ENCODE peak calls at places on chromosomes 3 and 15, in six cellular contexts. Q is SK-N-SH, P is HepG2, F is K562, K is HCT116, M is GM12878. Y is an unnamed sample.
A peak's percentile ranks its signal among the peaks of the same experiment; 100 is the strongest.

GRCh38 chr3:30710017-30710416 is 103.6 kb downstream of the TGFBR2 start:
- DNase-seq in Q (no peak), P (no peak), F (no peak), K (no peak), M (no peak), Y (no peak)

GRCh38 chr15:64572856-64573255 is 112.5 kb downstream of the ZNF609 start:
- DNase-seq in Q (no peak), P (no peak), F (no peak), K (no peak), M (no peak), Y (peak; percentile 20)

GRCh38 chr15:65376767-65377104 is 1.1 kb downstream of the IGDCC3 start:
- DNase-seq in Q (no peak), P (no peak), F (no peak), K (no peak), M (no peak), Y (no peak)

GRCh38 chr15:59281699-59282098 is 75.1 kb downstream of the LDHAL6B start:
- DNase-seq in Q (no peak), P (peak; percentile 76), F (no peak), K (no peak), M (no peak), Y (no peak)

GRCh38 chr3:58560771-58561311 is 16.4 kb downstream of the FAM107A start:
- DNase-seq in Q (no peak), P (peak; percentile 76), F (peak; percentile 20), K (no peak), M (no peak), Y (no peak)

GRCh38 chr3:45145681-45146614 is at the start of gene CDCP1:
- DNase-seq in Q (peak; percentile 58), P (no peak), F (peak; percentile 61), K (no peak), M (no peak), Y (peak; percentile 87)

GRCh38 chr15:58947179-58947578 is 13.7 kb upstream of the SLTM start:
- DNase-seq in Q (no peak), P (no peak), F (no peak), K (no peak), M (no peak), Y (no peak)

GRCh38 chr3:168030488-168031054 is 65.2 kb downstream of the GOLIM4 start:
- DNase-seq in Q (no peak), P (no peak), F (no peak), K (no peak), M (no peak), Y (no peak)

GRCh38 chr3:43892535-43892934 is 201.8 kb downstream of the ABHD5 start:
- DNase-seq in Q (no peak), P (no peak), F (no peak), K (no peak), M (peak; percentile 60), Y (no peak)

GRCh38 chr15:88759872-88760271 is 43.4 kb upstream of the ACAN start:
- DNase-seq in Q (no peak), P (no peak), F (no peak), K (no peak), M (no peak), Y (no peak)

GRCh38 chr3:27138005-27138404 is 231.2 kb downstream of the NEK10 start:
- DNase-seq in Q (no peak), P (no peak), F (no peak), K (no peak), M (no peak), Y (no peak)

GRCh38 chr15:74906193-74906449 is 530 bp downstream of the FAM219B start:
- DNase-seq in Q (no peak), P (no peak), F (no peak), K (no peak), M (no peak), Y (no peak)

GRCh38 chr3:186284661-186285060 is 77.4 kb downstream of the DGKG start:
- DNase-seq in Q (no peak), P (no peak), F (no peak), K (no peak), M (no peak), Y (no peak)

GRCh38 chr3:30689202-30689641 is 82.8 kb downstream of the TGFBR2 start:
- DNase-seq in Q (peak; percentile 71), P (no peak), F (no peak), K (peak; percentile 79), M (no peak), Y (no peak)

GRCh38 chr3:184129012-184129411 is 6.1 kb upstream of the EIF2B5 start:
- DNase-seq in Q (peak; percentile 44), P (peak; percentile 48), F (peak; percentile 29), K (peak; percentile 38), M (no peak), Y (peak; percentile 86)

GRCh38 chr15:55869660-55870059 is 123.8 kb downstream of the NEDD4 start:
- DNase-seq in Q (no peak), P (no peak), F (no peak), K (no peak), M (no peak), Y (no peak)

GRCh38 chr3:49132437-49133225 is at the start of gene LAMB2:
- DNase-seq in Q (peak; percentile 86), P (peak; percentile 79), F (peak; percentile 72), K (peak; percentile 66), M (no peak), Y (peak; percentile 64)

GRCh38 chr15:44710236-44711088 is 661 bp downstream of the PATL2 start:
- DNase-seq in Q (no peak), P (no peak), F (peak; percentile 41), K (no peak), M (peak; percentile 69), Y (peak; percentile 28)

GRCh38 chr15:48582472-48583235 is 62.9 kb downstream of the FBN1 start:
- DNase-seq in Q (no peak), P (no peak), F (no peak), K (no peak), M (no peak), Y (no peak)

DNA sequence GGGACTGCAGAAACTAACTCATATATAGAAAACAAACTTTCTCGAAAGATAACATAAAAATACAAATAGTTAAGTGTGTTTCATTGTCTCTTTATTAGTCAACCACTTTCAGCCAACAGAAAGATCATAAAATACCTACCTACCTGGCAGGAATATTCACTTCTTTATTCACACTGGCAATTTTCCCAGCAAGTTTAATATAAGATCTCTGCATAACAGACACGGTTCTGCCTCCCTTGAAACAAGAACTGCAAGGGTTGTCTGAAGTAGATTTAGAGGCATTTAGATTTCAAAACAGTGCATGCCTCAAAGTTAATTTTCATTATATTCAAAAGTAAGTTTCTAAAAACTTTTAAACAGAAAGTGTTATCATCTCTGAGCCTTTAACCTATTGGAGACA is 7.1 kb downstream of the NPTN start:
- DNase-seq in Q (no peak), P (no peak), F (no peak), K (no peak), M (no peak), Y (peak; percentile 25)
- TF ChIP-seq JUND in Q (no peak), P (no peak), F (no peak), K (no peak), M (no peak), Y (no peak)

DNA sequence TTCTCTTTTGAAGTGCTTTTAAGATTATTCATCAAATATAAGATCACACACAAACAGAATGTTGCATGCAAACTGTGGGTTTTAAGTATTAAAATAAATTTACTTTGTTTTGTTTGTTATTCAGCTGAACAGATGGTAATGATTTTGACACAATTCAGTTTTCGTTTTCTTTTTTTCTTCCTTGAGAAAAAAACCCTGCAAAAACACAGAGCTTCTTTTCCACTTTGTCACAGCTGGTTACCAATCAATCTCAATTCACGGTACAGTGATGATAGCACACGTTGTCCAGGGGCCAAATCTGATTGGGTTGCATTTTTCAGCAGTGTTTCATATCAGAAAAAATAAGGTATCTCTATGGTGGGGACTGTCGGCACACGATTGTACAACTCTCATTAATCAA is 473.6 kb downstream of the ROBO2 start:
- DNase-seq in Q (peak; percentile 15), P (no peak), F (no peak), K (no peak), M (no peak), Y (no peak)
- TF ChIP-seq JUND in Q (no peak), P (no peak), F (no peak), K (no peak), M (no peak), Y (no peak)

GRCh38 chr15:26864664-26865191 is 2.1 kb upstream of the GABRA5 start:
- DNase-seq in Q (peak; percentile 77), P (no peak), F (peak; percentile 16), K (no peak), M (no peak), Y (peak; percentile 65)
- TF ChIP-seq JUND in Q (no peak), P (no peak), F (no peak), K (no peak), M (no peak), Y (no peak)

GRCh38 chr15:53445531-53445930 is 313.9 kb downstream of the WDR72 start:
- DNase-seq in Q (no peak), P (no peak), F (no peak), K (no peak), M (no peak), Y (no peak)
- TF ChIP-seq JUND in Q (no peak), P (no peak), F (no peak), K (no peak), M (no peak), Y (no peak)

GRCh38 chr3:11350374-11350773 is 78.2 kb downstream of the ATG7 start:
- DNase-seq in Q (no peak), P (no peak), F (no peak), K (no peak), M (no peak), Y (no peak)
- TF ChIP-seq JUND in Q (no peak), P (no peak), F (no peak), K (no peak), M (no peak), Y (no peak)

GRCh38 chr3:37138816-37139215 is 35.6 kb downstream of the LRRFIP2 start:
- DNase-seq in Q (no peak), P (peak; percentile 46), F (no peak), K (no peak), M (no peak), Y (no peak)
- TF ChIP-seq JUND in Q (no peak), P (no peak), F (no peak), K (no peak), M (no peak), Y (no peak)

Y was measured in T47D.